ENCODE peak calls at places on chromosome 21, in seven cellular contexts. Q is SJSA1, W is A549, R is IMR-90, L is heart left ventricle, G is SK-N-SH, C is hepatocyte. P is an unnamed sample. For H3K4me1, the result is how much of the 10 kb centered on the place peaks cover.

GRCh38 chr21:35528109-35529042 is 479.3 kb upstream of the RUNX1 start:
- DNase-seq in G (no peak), R (peak), W (no peak), Q (no peak), L (peak), C (no peak), P (no peak)

GRCh38 chr21:22900511-22900910 is 1902.3 kb downstream of the NCAM2 start:
- DNase-seq in L (no peak), W (no peak), R (peak), C (no peak), G (peak), Q (no peak), P (no peak)

GRCh38 chr21:33314096-33314495 is 10.7 kb upstream of the IFNAR1 start:
- DNase-seq in R (no peak), Q (no peak), G (no peak), L (no peak), C (no peak), W (no peak), P (no peak)

GRCh38 chr21:28332796-28333195 is 659.9 kb downstream of the LTN1 start:
- DNase-seq in C (no peak), R (no peak), L (no peak), G (no peak), Q (no peak), W (no peak), P (no peak)

GRCh38 chr21:39882186-39882882 is 15.1 kb downstream of the PCP4 start:
- DNase-seq in W (no peak), Q (no peak), G (no peak), L (no peak), C (no peak), R (no peak), P (no peak)

GRCh38 chr21:34845521-34846213 is 176.9 kb downstream of the CLIC6 start:
- DNase-seq in Q (no peak), W (no peak), G (no peak), C (peak), R (peak), L (no peak), P (peak)

GRCh38 chr21:37790905-37791304 is 125.4 kb downstream of the KCNJ6 start:
- DNase-seq in L (no peak), W (no peak), C (no peak), R (no peak), Q (no peak), G (no peak), P (no peak)

GRCh38 chr21:17660449-17660848 is 47.7 kb upstream of the BTG3 start:
- DNase-seq in R (no peak), Q (no peak), L (no peak), W (peak), C (peak), G (no peak), P (no peak)

GRCh38 chr21:35783686-35784085 is 276.6 kb downstream of the SETD4 start:
- DNase-seq in R (no peak), G (no peak), L (no peak), C (no peak), Q (no peak), W (no peak), P (no peak)

GRCh38 chr21:34933609-34934345 is 115.3 kb downstream of the RUNX1 start:
- DNase-seq in L (no peak), Q (no peak), R (no peak), C (no peak), W (no peak), G (no peak), P (peak)

GRCh38 chr21:46368533-46369285 is 44.8 kb downstream of the PCNT start:
- DNase-seq in C (no peak), W (no peak), R (no peak), G (no peak), Q (no peak), L (no peak), P (peak)

GRCh38 chr21:36022704-36023103 is 37.6 kb downstream of the SETD4 start:
- DNase-seq in L (no peak), C (no peak), Q (no peak), G (no peak), W (no peak), R (peak), P (no peak)

GRCh38 chr21:8989883-8990325 is 1531.5 kb upstream of the TPTE start:
- DNase-seq in L (peak), G (no peak), W (peak), Q (no peak), C (no peak), R (no peak), P (no peak)

GRCh38 chr21:35256468-35256988 is 207.4 kb upstream of the RUNX1 start:
- DNase-seq in W (peak), Q (peak), C (peak), L (peak), G (peak), R (peak), P (peak)

GRCh38 chr21:20215959-20216358 is 782.2 kb upstream of the NCAM2 start:
- DNase-seq in G (no peak), R (no peak), Q (no peak), C (no peak), L (no peak), W (no peak), P (no peak)

GRCh38 chr21:20730421-20730820 is 267.8 kb upstream of the NCAM2 start:
- DNase-seq in C (no peak), Q (no peak), R (no peak), L (no peak), G (no peak), W (no peak), P (no peak)

GRCh38 chr21:31173881-31174555 is 135.7 kb upstream of the KRTAP19-8 start:
- DNase-seq in C (no peak), Q (no peak), G (peak), R (no peak), W (no peak), L (peak), P (no peak)

GRCh38 chr21:28237661-28238060 is 755.0 kb downstream of the LTN1 start:
- DNase-seq in G (no peak), C (no peak), W (no peak), R (no peak), L (no peak), Q (no peak), P (no peak)

GRCh38 chr21:36976882-36977651 is 10.6 kb upstream of the HLCS start:
- DNase-seq in Q (peak), R (peak), W (peak), L (no peak), G (peak), C (peak), P (no peak)

GRCh38 chr21:29473808-29474207 is 175.1 kb downstream of the BACH1 start:
- DNase-seq in C (no peak), Q (no peak), W (no peak), L (no peak), R (no peak), G (no peak), P (no peak)

GRCh38 chr21:27513825-27514224 is 546.9 kb upstream of the ADAMTS5 start:
- DNase-seq in L (no peak), R (no peak), Q (no peak), G (no peak), W (no peak), C (no peak), P (no peak)

GRCh38 chr21:31731802-31732537 is at the start of gene SCAF4:
- DNase-seq in W (peak), Q (peak), G (peak), R (peak), C (peak), L (peak), P (peak)

GRCh38 chr21:22791986-22792560 is 1793.9 kb downstream of the NCAM2 start:
- DNase-seq in G (peak), L (no peak), R (peak), W (peak), C (peak), Q (no peak), P (peak)

GRCh38 chr21:38987551-38988210 is 182.0 kb downstream of the ETS2 start:
- DNase-seq in W (no peak), L (no peak), Q (no peak), C (no peak), R (no peak), G (no peak), P (no peak)

GRCh38 chr21:28309596-28309995 is 683.1 kb downstream of the LTN1 start:
- DNase-seq in Q (no peak), R (no peak), G (no peak), C (no peak), W (no peak), L (no peak), P (peak)

GRCh38 chr21:34693192-34693810 is 24.5 kb downstream of the CLIC6 start:
- DNase-seq in W (peak), C (peak), L (no peak), G (peak), R (peak), Q (no peak), P (peak)

GRCh38 chr21:29295066-29295650 is 3.6 kb upstream of the BACH1 start:
- DNase-seq in Q (no peak), G (no peak), R (no peak), L (no peak), C (no peak), W (no peak), P (no peak)

GRCh38 chr21:37767984-37768383 is 148.3 kb downstream of the KCNJ6 start:
- DNase-seq in G (no peak), W (no peak), C (no peak), R (peak), Q (no peak), L (no peak), P (no peak)

GRCh38 chr21:28308516-28308915 is 684.2 kb downstream of the LTN1 start:
- DNase-seq in Q (no peak), W (no peak), R (peak), L (no peak), G (no peak), C (no peak), P (peak)

GRCh38 chr21:32070693-32071330 is 198.0 kb downstream of the HUNK start:
- DNase-seq in L (no peak), G (peak), R (no peak), Q (no peak), W (no peak), C (peak), P (no peak)

GRCh38 chr21:37868896-37869295 is 47.4 kb downstream of the KCNJ6 start:
- DNase-seq in R (peak), L (no peak), W (no peak), Q (peak), G (no peak), C (no peak), P (no peak)

GRCh38 chr21:33025106-33025470 is 647 bp upstream of the OLIG2 start:
- DNase-seq in C (no peak), W (no peak), Q (no peak), G (peak), L (no peak), R (no peak), P (no peak)

GRCh38 chr21:38831526-38832467 is 26.1 kb downstream of the ETS2 start:
- DNase-seq in G (no peak), W (peak), Q (peak), L (no peak), R (peak), C (peak), P (peak)

GRCh38 chr21:28635541-28635940 is 357.1 kb downstream of the LTN1 start:
- DNase-seq in C (no peak), G (no peak), W (no peak), Q (no peak), R (no peak), L (no peak), P (no peak)

GRCh38 chr21:34526236-34526617 is 14.2 kb upstream of the KCNE1 start:
- DNase-seq in C (no peak), Q (no peak), L (no peak), R (no peak), W (no peak), G (no peak), P (no peak)

GRCh38 chr21:22421416-22422190 is 1423.4 kb downstream of the NCAM2 start:
- DNase-seq in G (no peak), L (no peak), R (no peak), W (no peak), C (no peak), Q (no peak), P (no peak)

GRCh38 chr21:33541105-33541711 is 709 bp downstream of the GART start:
- DNase-seq in G (no peak), Q (no peak), C (no peak), R (peak), W (peak), L (no peak), P (peak)

GRCh38 chr21:36929622-36930021 is 36.8 kb downstream of the HLCS start:
- DNase-seq in R (peak), L (no peak), Q (no peak), W (peak), G (no peak), C (no peak), P (peak)

GRCh38 chr21:42337276-42337675 is 13.5 kb downstream of the TFF2 start:
- DNase-seq in R (no peak), G (no peak), W (no peak), C (no peak), L (no peak), Q (no peak), P (no peak)
- H3K27ac ChIP-seq in R (no peak), G (no peak), W (no peak), C (peak), L (no peak), Q (no peak), P (no peak)

GRCh38 chr21:42527127-42527488 is 13.5 kb downstream of the SLC37A1 start:
- DNase-seq in G (no peak), Q (no peak), L (no peak), W (no peak), C (no peak), R (no peak), P (no peak)
- H3K4me3 ChIP-seq in G (no peak), Q (no peak), L (no peak), W (no peak), C (no peak), R (no peak), P (no peak)

DNA sequence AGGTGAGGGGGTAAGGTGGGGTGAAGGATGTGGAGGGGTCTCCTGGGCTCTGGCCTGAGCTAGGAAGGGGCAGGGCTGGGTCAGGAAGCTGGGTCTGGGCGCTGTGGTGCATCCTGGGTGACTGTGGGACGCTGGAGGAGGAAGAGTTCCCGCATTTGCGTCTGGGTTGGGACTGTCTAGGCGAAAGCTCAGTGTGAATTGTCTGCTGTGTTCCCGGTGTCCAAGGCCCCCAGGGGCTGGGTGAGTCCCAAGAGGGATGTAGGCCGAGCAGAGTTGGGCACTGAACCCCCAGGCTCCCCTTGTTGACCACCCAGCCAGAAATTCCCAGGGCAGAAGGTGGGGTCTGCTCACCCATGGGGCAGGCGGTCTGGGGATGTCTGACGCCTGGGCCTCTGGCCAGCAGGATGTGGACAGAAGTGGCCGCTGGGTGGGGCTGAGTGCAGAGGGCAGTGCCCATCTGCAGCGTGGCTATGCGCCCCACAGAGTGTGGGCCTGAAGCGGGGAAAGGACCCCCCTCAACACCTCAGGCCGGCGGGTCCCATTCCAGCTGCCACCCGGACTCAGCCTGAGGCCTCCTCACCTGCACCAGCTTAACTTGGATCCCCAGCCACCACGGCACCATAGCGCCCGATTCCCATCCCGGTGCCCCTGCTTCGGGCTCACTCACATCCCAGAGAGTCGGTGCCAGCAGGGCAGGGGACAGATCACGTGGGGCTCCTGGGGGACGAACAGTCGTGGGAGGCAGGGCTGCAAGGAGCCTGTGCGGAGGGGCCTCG is 36.9 kb upstream of the POFUT2 start:
- DNase-seq in Q (no peak), L (peak), W (peak), C (no peak), G (peak), R (no peak), P (no peak)
- H3K4me1 ChIP-seq in Q (half or more), L (under half), W (half or more), C (under half), G (under half), R (under half), P (under half)

DNA sequence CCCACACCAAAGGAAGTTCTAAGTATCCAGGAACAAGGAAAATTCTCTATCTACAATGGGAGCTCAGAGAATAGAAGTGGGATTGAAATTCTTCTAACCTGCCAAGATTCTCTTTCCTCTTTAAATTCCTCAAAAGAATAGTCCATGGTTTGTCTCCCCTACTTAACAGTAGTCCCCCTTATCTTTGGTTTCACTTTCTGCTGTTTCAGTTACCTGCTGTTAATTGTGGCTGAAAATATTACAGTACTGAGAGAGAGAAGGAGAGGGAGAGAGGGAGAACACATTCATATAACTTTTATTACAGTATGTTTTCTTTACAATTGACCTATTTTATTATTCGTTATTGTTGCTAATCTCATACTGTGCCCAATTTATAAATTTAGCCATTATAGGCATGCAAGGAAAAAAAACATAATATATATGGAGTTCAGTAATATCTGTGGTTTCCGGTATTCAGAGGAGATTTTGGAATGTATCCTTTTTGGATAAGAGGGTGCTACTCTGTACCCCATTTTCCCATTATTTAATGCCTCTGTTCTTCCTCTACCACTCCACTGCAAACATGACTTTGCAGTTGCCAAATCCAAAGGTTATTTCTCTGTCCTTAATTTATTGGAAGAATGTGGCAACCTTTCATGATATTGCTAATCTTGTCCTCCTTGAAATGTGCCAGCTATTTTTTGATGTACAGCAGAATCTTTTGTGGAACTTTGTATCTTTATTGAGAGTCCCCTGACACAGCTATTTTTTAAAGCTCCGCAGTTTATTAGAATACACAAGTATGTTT is 68.0 kb downstream of the USP25 start:
- DNase-seq in R (no peak), C (no peak), W (no peak), Q (no peak), G (no peak), L (no peak), P (peak)
- H3K27ac ChIP-seq in R (no peak), C (no peak), W (no peak), Q (no peak), G (no peak), L (no peak), P (no peak)

GRCh38 chr21:41361786-41362604 is at the start of gene MX2:
- DNase-seq in G (no peak), R (peak), W (no peak), C (peak), Q (no peak), L (peak), P (peak)
- H3K4me3 ChIP-seq in G (no peak), R (peak), W (no peak), C (no peak), Q (no peak), L (peak), P (peak)

GRCh38 chr21:43355925-43356289 is 71.0 kb downstream of the SIK1 start:
- DNase-seq in Q (no peak), R (no peak), C (peak), L (no peak), W (no peak), G (no peak), P (no peak)
- H3K4me1 ChIP-seq in Q (under half), R (under half), C (under half), L (under half), W (under half), G (under half), P (under half)

GRCh38 chr21:42614811-42615342 is 38.5 kb upstream of the PDE9A start:
- DNase-seq in L (no peak), C (peak), W (peak), G (peak), Q (no peak), R (no peak), P (peak)
- H3K27ac ChIP-seq in L (no peak), C (peak), W (no peak), G (no peak), Q (no peak), R (no peak), P (no peak)